ENCODE peak calls at places on chromosomes 2 and 18, in six cellular contexts. S is astrocyte of the spinal cord, T is Right ventricle myocardium superior, C is AG09319, Q is HCT116, G is GM18507. R is an unnamed sample.

GRCh38 chr2:134717706-134718094 is 1.1 kb downstream of the TMEM163 start:
- DNase-seq in T (no peak), S (no peak), G (no peak), C (no peak), Q (no peak), R (no peak)

GRCh38 chr18:9454061-9454703 is 21.1 kb upstream of the RALBP1 start:
- DNase-seq in G (no peak), Q (no peak), T (no peak), S (peak; percentile 16), C (no peak), R (no peak)

GRCh38 chr18:61606759-61607158 is 273.5 kb downstream of the CDH20 start:
- DNase-seq in C (peak; percentile 41), T (peak; percentile 83), Q (peak; percentile 81), G (no peak), S (peak; percentile 85), R (peak; percentile 72)

GRCh38 chr18:24234330-24234729 is 95.5 kb downstream of the CABYR start:
- DNase-seq in Q (no peak), T (peak; percentile 57), C (no peak), S (no peak), G (no peak), R (peak; percentile 53)

GRCh38 chr2:53884883-53885282 is 25.1 kb upstream of the GPR75 start:
- DNase-seq in S (no peak), Q (no peak), G (no peak), C (no peak), T (no peak), R (no peak)

GRCh38 chr2:161217597-161218185 is 57.5 kb downstream of the TANK start:
- DNase-seq in T (no peak), S (no peak), Q (no peak), G (no peak), C (no peak), R (no peak)

GRCh38 chr2:43634604-43635306 is 2.3 kb upstream of the PLEKHH2 start:
- DNase-seq in T (no peak), S (peak; percentile 76), Q (no peak), C (peak; percentile 59), G (no peak), R (no peak)

GRCh38 chr2:88210132-88211004 is 40.2 kb downstream of the THNSL2 start:
- DNase-seq in Q (no peak), C (no peak), S (no peak), G (no peak), T (no peak), R (no peak)

GRCh38 chr2:240233891-240234502 is 93.5 kb upstream of the OTOS start:
- DNase-seq in G (no peak), C (no peak), S (no peak), T (no peak), Q (no peak), R (peak; percentile 44)

GRCh38 chr2:154698789-154699559 is 479 bp downstream of the KCNJ3 start:
- DNase-seq in G (no peak), T (no peak), C (no peak), Q (no peak), S (no peak), R (no peak)

GRCh38 chr2:112879491-112880041 is 31.4 kb upstream of the IL37 start:
- DNase-seq in Q (no peak), T (no peak), C (no peak), S (no peak), G (no peak), R (no peak)

GRCh38 chr18:26071725-26072124 is 18.7 kb downstream of the SS18 start:
- DNase-seq in T (no peak), S (peak; percentile 46), C (no peak), G (no peak), Q (no peak), R (no peak)

GRCh38 chr2:68115965-68116364 is 41.7 kb upstream of the PNO1 start:
- DNase-seq in Q (no peak), S (no peak), G (no peak), C (no peak), T (no peak), R (no peak)

GRCh38 chr2:20034821-20035220 is 16.6 kb downstream of the LAPTM4A start:
- DNase-seq in S (no peak), G (no peak), C (no peak), Q (no peak), T (no peak), R (no peak)

GRCh38 chr2:230905448-230906430 is 19.3 kb downstream of the GPR55 start:
- DNase-seq in S (peak; percentile 23), G (no peak), T (no peak), C (no peak), Q (peak; percentile 69), R (no peak)

GRCh38 chr18:45085916-45086624 is 405.4 kb downstream of the SETBP1 start:
- DNase-seq in Q (no peak), S (no peak), G (no peak), C (no peak), T (no peak), R (no peak)

GRCh38 chr2:118269408-118270051 is 181.3 kb downstream of the INSIG2 start:
- DNase-seq in C (no peak), T (no peak), Q (no peak), S (no peak), G (no peak), R (no peak)

GRCh38 chr2:18436408-18437077 is 123.9 kb downstream of the RDH14 start:
- DNase-seq in S (peak; percentile 43), T (no peak), Q (no peak), G (no peak), C (no peak), R (no peak)

GRCh38 chr18:12838178-12838634 is 45.8 kb downstream of the PTPN2 start:
- DNase-seq in Q (no peak), G (no peak), S (peak; percentile 84), T (peak; percentile 45), C (peak; percentile 69), R (no peak)

GRCh38 chr2:236747925-236748324 is 178.3 kb downstream of the ACKR3 start:
- DNase-seq in C (no peak), G (no peak), Q (no peak), S (no peak), T (no peak), R (no peak)

GRCh38 chr2:215598376-215598975 is 162.6 kb upstream of the FN1 start:
- DNase-seq in C (peak; percentile 52), T (no peak), Q (no peak), G (no peak), S (peak; percentile 82), R (no peak)

GRCh38 chr2:127261835-127262234 is 32.1 kb downstream of the ERCC3 start:
- DNase-seq in Q (no peak), G (no peak), S (peak; percentile 2), T (no peak), C (peak; percentile 39), R (no peak)

GRCh38 chr18:37122877-37123276 is 293.9 kb downstream of the KIAA1328 start:
- DNase-seq in T (no peak), G (no peak), Q (no peak), C (no peak), S (peak; percentile 11), R (no peak)

GRCh38 chr2:203692039-203692710 is 14.3 kb upstream of the CD28 start:
- DNase-seq in T (no peak), S (no peak), G (no peak), C (no peak), Q (no peak), R (peak; percentile 57)

GRCh38 chr2:75432761-75433361 is 127.9 kb downstream of the EVA1A start:
- DNase-seq in S (peak; percentile 51), C (no peak), T (no peak), Q (no peak), G (peak; percentile 42), R (no peak)

GRCh38 chr2:47653909-47654789 is 128.8 kb upstream of the MSH6 start:
- DNase-seq in Q (no peak), S (no peak), T (no peak), G (no peak), C (no peak), R (no peak)

GRCh38 chr18:28961669-28962228 is 784.8 kb upstream of the CDH2 start:
- DNase-seq in S (no peak), G (no peak), T (no peak), C (no peak), Q (peak; percentile 39), R (no peak)

GRCh38 chr2:16165518-16166326 is 225.4 kb downstream of the MYCN start:
- DNase-seq in T (no peak), C (no peak), S (no peak), Q (no peak), G (no peak), R (no peak)